ENCODE peak calls at places on chromosome 4, in four cellular contexts. J, E, O and V are unnamed samples.

GRCh38 chr4:139988863-139989765 is 164.9 kb downstream of the MAML3 start:
- DNase-seq in J (peak; percentile 34), E (peak; percentile 75), O (peak; percentile 67), V (peak; percentile 98)

GRCh38 chr4:6875431-6875831 is 34.2 kb upstream of the TBC1D14 start:
- DNase-seq in J (no peak), E (no peak), O (no peak), V (no peak)

GRCh38 chr4:186360551-186360950 is 94.6 kb downstream of the F11 start:
- DNase-seq in J (no peak), E (no peak), O (no peak), V (no peak)

GRCh38 chr4:75289843-75290616 is 224.2 kb downstream of the RCHY1 start:
- DNase-seq in J (peak; percentile 59), E (peak; percentile 49), O (peak; percentile 81), V (no peak)

GRCh38 chr4:19095491-19096046 is 1074.0 kb upstream of the LCORL start:
- DNase-seq in J (no peak), E (no peak), O (peak; percentile 14), V (no peak)

GRCh38 chr4:141346144-141346543 is 125.4 kb downstream of the ZNF330 start:
- DNase-seq in J (peak; percentile 7), E (peak; percentile 53), O (peak; percentile 18), V (peak; percentile 48)

GRCh38 chr4:24988776-24989175 is 42.0 kb downstream of the LGI2 start:
- DNase-seq in J (peak; percentile 61), E (peak; percentile 26), O (peak; percentile 86), V (no peak)

GRCh38 chr4:99404595-99405287 is 30.4 kb downstream of the ADH7 start:
- DNase-seq in J (no peak), E (no peak), O (peak; percentile 32), V (peak; percentile 95)

GRCh38 chr4:89379541-89380035 is 72.0 kb upstream of the GPRIN3 start:
- DNase-seq in J (no peak), E (no peak), O (no peak), V (no peak)

GRCh38 chr4:67869580-67870190 is 14.1 kb downstream of the TMPRSS11D start:
- DNase-seq in J (no peak), E (no peak), O (no peak), V (no peak)

GRCh38 chr4:102625232-102625930 is 124.2 kb downstream of the NFKB1 start:
- DNase-seq in J (peak; percentile 29), E (peak; percentile 47), O (peak; percentile 52), V (no peak)

GRCh38 chr4:16692493-16692892 is 206.0 kb downstream of the LDB2 start:
- DNase-seq in J (no peak), E (no peak), O (no peak), V (peak; percentile 68)

GRCh38 chr4:94457692-94458106 is 6.0 kb downstream of the PDLIM5 start:
- DNase-seq in J (peak; percentile 90), E (no peak), O (peak; percentile 43), V (no peak)

GRCh38 chr4:125198916-125199315 is 115.8 kb upstream of the FAT4 start:
- DNase-seq in J (no peak), E (no peak), O (no peak), V (peak; percentile 13)

GRCh38 chr4:69060651-69061308 is 35.5 kb upstream of the UGT2B7 start:
- DNase-seq in J (peak; percentile 3), E (no peak), O (peak; percentile 45), V (no peak)

GRCh38 chr4:54882616-54883015 is 224.9 kb downstream of the KIT start:
- DNase-seq in J (no peak), E (no peak), O (no peak), V (no peak)

GRCh38 chr4:85489273-85489672 is 14.3 kb downstream of the ARHGAP24 start:
- DNase-seq in J (peak; percentile 16), E (peak; percentile 26), O (peak; percentile 30), V (peak; percentile 36)

GRCh38 chr4:139297001-139297410 is 4.3 kb upstream of the NAA15 start:
- DNase-seq in J (no peak), E (no peak), O (no peak), V (peak; percentile 47)

GRCh38 chr4:25351777-25352421 is 25.2 kb upstream of the ANAPC4 start:
- DNase-seq in J (no peak), E (no peak), O (peak; percentile 26), V (peak; percentile 59)

GRCh38 chr4:148057425-148058020 is 325.6 kb downstream of the ARHGAP10 start:
- DNase-seq in J (no peak), E (no peak), O (no peak), V (no peak)
- H3K4me1 ChIP-seq in J (no peaks in the 10 kb centered on the region), E (no peaks in the 10 kb centered on the region), O (peaks cover 31% of the 10 kb centered on the region), V (no peaks in the 10 kb centered on the region)

GRCh38 chr4:21367567-21367966 is 581.0 kb downstream of the KCNIP4 start:
- DNase-seq in J (no peak), E (no peak), O (no peak), V (no peak)
- TF ChIP-seq EZH2 in J (no peak), E (no peak), O (no peak), V (no peak)

GRCh38 chr4:88178633-88179231 is 20.3 kb upstream of the ABCG2 start:
- DNase-seq in J (no peak), E (no peak), O (no peak), V (no peak)
- H3K4me1 ChIP-seq in J (no peaks in the 10 kb centered on the region), E (peaks cover 13% of the 10 kb centered on the region), O (peaks cover 14% of the 10 kb centered on the region), V (peaks cover 7% of the 10 kb centered on the region)

GRCh38 chr4:118586357-118586790 is 98.8 kb upstream of the METTL14 start:
- DNase-seq in J (no peak), E (no peak), O (peak; percentile 22), V (no peak)

GRCh38 chr4:118589471-118590055 is 95.6 kb upstream of the METTL14 start:
- DNase-seq in J (no peak), E (no peak), O (no peak), V (no peak)

GRCh38 chr4:118587946-118588345 is 97.2 kb upstream of the METTL14 start:
- DNase-seq in J (no peak), E (no peak), O (no peak), V (no peak)

GRCh38 chr4:118585015-118585414 is 100.2 kb upstream of the METTL14 start:
- DNase-seq in J (no peak), E (no peak), O (no peak), V (no peak)

DNA sequence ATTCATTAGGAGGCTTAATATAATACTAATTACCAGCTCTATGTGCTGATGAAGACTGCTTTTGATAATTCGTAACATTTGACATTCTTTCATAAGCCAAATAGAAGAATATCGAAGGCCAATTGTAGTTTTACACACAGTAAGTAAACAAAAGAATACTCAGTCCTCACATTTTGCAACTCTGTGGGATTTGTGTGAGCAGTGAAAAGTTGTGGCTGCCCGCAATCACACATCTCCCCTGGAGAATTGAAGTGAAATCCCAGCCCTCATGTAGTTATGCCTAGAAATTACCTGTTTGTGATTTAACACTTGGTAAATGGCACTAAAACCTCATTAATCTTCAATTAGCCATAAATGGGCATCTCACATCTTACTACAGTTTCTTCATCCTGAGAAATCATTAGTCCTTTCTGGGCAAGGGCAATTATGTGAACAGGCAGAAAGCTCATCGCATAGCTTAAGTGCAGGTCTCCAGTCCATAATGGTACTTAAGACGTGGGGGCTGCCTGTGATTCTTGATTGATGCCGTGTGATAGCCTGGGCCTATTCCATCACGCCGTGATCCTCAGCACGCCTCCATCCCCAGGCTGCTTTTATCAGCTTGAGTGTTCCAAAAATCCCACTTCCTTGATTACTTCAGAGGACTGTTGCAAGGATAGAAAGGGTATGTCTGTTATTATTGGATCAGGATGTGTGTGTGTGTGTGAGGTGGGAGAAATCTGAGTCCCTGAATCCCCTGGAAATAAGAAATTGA is 97.9 kb upstream of the METTL14 start:
- DNase-seq in J (no peak), E (no peak), O (no peak), V (no peak)
- TF ChIP-seq EZH2 in J (no peak), E (no peak), O (no peak), V (no peak)

DNA sequence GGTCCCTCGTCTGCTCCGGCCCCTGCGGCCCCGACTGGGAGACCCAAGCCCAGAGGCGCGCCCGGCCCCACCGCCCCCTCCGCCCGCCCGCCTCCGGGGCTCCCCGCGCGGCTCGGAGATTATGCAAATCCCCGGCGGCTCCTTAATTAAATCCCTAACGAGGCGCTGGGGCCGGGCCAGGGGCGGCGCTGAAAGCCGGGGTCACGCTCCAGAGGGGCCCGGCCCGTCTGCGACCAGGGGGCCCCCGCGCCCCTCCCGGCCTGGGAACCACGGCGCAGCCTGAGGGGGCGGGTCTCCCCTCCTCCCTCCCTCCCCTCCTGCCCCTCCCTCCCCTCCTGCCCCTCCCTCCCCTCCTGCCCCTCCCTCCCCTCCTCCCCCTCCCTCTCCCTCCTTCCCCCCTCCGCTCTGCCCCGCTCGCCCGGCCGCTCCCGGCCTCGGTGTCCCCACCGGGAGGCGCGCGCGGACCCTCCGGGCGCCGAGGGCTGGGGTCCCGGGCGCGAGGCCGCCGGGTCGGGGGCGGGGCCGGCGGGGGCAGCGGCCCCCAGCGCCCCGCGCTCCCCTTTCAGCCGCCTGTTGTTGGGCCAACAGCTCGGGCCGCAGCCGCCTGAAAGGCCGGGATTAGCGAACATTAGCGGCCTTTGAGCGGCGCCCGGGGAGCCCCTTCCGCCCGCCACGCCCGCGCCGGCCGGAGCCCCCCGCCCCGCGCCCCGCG is 25.9 kb upstream of the FGFR3 start:
- DNase-seq in J (peak; percentile 95), E (peak; percentile 84), O (peak; percentile 76), V (no peak)
- H3K4me1 ChIP-seq in J (peaks cover 62% of the 10 kb centered on the region), E (peaks cover 68% of the 10 kb centered on the region), O (peaks cover 26% of the 10 kb centered on the region), V (no peaks in the 10 kb centered on the region)

DNA sequence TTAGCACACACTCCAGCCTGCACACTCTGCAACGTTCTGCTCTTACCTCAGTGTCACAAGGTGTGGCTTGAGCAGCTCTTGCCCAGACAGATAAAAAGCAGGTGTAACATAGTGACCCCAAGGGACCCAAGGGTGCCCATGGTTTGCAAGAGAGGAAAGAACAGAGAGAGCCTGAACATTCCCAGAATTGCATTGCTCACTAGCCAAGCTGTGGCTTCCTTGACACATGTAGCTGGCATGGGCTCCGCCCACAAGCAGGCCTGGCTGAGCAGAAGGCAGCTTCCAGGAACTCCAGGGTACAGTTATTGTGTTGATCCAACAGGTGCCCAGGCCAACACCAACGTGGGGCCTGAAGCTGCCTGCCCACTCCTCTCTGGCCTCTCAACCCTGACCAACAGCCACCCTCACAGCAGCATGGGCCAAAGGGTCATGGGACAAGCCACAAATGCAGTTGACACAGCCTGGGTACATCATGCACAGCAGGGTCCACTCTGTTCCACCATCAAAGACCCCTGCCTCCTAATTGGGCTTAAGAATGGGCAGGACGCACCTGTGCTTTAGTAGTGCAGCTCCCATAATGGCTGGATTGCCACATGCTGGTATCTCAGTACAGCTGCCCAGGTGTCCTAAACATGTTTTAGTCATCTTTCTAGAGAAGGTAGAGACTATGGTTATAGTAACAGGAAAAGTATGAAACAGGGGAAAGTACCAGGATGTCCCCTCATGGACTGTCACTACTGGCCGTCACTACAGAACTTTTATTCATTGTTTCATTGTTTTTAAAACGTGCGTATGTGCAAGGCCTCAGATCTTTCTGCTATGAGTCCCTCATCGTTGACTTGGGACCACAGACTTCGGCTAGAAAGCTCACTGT is 73.7 kb upstream of the ACSL1 start:
- DNase-seq in J (no peak), E (no peak), O (no peak), V (no peak)
- TF ChIP-seq EZH2 in J (no peak), E (no peak), O (no peak), V (no peak)

DNA sequence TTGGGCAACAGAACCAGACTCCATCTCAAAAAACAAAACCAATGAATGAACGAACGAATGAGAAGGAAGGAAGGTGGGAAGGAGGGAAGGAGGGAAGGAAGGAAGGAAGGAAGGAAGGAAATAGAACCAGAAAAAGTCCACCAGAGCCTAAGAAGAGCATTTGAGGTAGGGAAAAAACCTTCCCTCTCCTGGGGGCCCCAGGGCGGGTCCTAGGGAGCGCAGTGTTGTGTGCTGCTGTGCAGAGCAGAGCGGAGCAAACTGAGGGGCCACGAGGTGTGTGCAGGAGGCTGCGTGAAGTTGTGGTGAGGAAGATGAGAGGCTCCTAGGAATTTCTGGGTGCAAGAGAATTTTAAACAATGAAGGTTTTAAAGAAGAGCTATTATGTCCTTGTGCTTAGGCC is 16.0 kb upstream of the NSUN7 start:
- DNase-seq in J (no peak), E (no peak), O (no peak), V (no peak)
- H3K4me1 ChIP-seq in J (no peaks in the 10 kb centered on the region), E (peaks cover 10% of the 10 kb centered on the region), O (no peaks in the 10 kb centered on the region), V (no peaks in the 10 kb centered on the region)

GRCh38 chr4:110633358-110634319 is 10.8 kb upstream of the PITX2 start:
- DNase-seq in J (peak; percentile 55), E (no peak), O (peak; percentile 40), V (no peak)
- TF ChIP-seq EZH2 in J (peak; percentile 97), E (no peak), O (peak; percentile 98), V (peak; percentile 53)